ENCODE peak calls at places on chromosomes 1 and 21, in nine cellular contexts. L is HT1080; Z is MV-4-11; G is HTR-8/SVneo; Q is CD4-positive, alpha-beta T cell; H is choroid plexus epithelial cell; P is cerebellum; N is lower lobe of right lung; O is right cardiac atrium. U is an unnamed sample.

GRCh38 chr1:95604784-95605183 is 370.8 kb downstream of the RWDD3 start:
- DNase-seq in L (no peak), Z (no peak), G (no peak), Q (no peak), H (no peak), P (no peak), N (no peak), O (no peak), U (peak; percentile 37)

GRCh38 chr21:28781602-28782274 is 210.9 kb downstream of the LTN1 start:
- DNase-seq in L (peak; percentile 23), Z (peak; percentile 8), G (no peak), Q (no peak), H (peak; percentile 68), P (no peak), N (no peak), O (no peak), U (no peak)

GRCh38 chr21:32364801-32365200 is 28.0 kb downstream of the URB1 start:
- DNase-seq in L (no peak), Z (no peak), G (no peak), Q (no peak), H (peak; percentile 56), P (no peak), N (no peak), O (no peak), U (no peak)

GRCh38 chr1:83077411-83077810 is 921.5 kb downstream of the TTLL7 start:
- DNase-seq in L (no peak), Z (no peak), G (no peak), Q (no peak), H (no peak), P (no peak), N (no peak), O (no peak), U (no peak)

GRCh38 chr21:46248827-46249226 is 20.3 kb upstream of the LSS start:
- DNase-seq in L (no peak), Z (no peak), G (no peak), Q (no peak), H (no peak), P (no peak), N (no peak), O (no peak), U (no peak)

GRCh38 chr1:198102454-198102791 is 54.4 kb upstream of the NEK7 start:
- DNase-seq in L (no peak), Z (peak; percentile 74), G (no peak), Q (no peak), H (no peak), P (no peak), N (no peak), O (no peak), U (no peak)

GRCh38 chr1:57131701-57132394 is 166.0 kb upstream of the C8B start:
- DNase-seq in L (peak; percentile 40), Z (no peak), G (no peak), Q (no peak), H (peak; percentile 13), P (no peak), N (no peak), O (no peak), U (no peak)

GRCh38 chr1:94634977-94635416 is 93.4 kb upstream of the F3 start:
- DNase-seq in L (no peak), Z (peak; percentile 18), G (no peak), Q (no peak), H (peak; percentile 51), P (no peak), N (no peak), O (no peak), U (no peak)

GRCh38 chr21:36282568-36283230 is 37.3 kb upstream of the MORC3 start:
- DNase-seq in L (peak; percentile 57), Z (peak; percentile 74), G (no peak), Q (no peak), H (peak; percentile 17), P (no peak), N (no peak), O (no peak), U (no peak)

GRCh38 chr21:29403291-29403690 is 104.6 kb downstream of the BACH1 start:
- DNase-seq in L (no peak), Z (no peak), G (no peak), Q (no peak), H (peak; percentile 27), P (no peak), N (no peak), O (no peak), U (no peak)

GRCh38 chr1:224201336-224201735 is 18.3 kb downstream of the DEGS1 start:
- DNase-seq in L (no peak), Z (no peak), G (no peak), Q (no peak), H (no peak), P (no peak), N (no peak), O (no peak), U (no peak)

GRCh38 chr1:155859881-155860841 is 794 bp downstream of the SYT11 start:
- DNase-seq in L (peak; percentile 70), Z (peak; percentile 60), G (peak; percentile 66), Q (peak; percentile 38), H (peak; percentile 80), P (peak; percentile 84), N (peak; percentile 66), O (peak; percentile 95), U (peak; percentile 23)

GRCh38 chr1:185156321-185156853 is 366 bp downstream of the TRMT1L start:
- DNase-seq in L (no peak), Z (no peak), G (peak; percentile 9), Q (no peak), H (no peak), P (no peak), N (no peak), O (no peak), U (no peak)

GRCh38 chr1:52549267-52549666 is 3.6 kb downstream of the TUT4 start:
- DNase-seq in L (no peak), Z (no peak), G (no peak), Q (no peak), H (no peak), P (no peak), N (no peak), O (no peak), U (no peak)

GRCh38 chr1:91011726-91012125 is 10.1 kb downstream of the ZNF644 start:
- DNase-seq in L (no peak), Z (no peak), G (no peak), Q (no peak), H (peak; percentile 62), P (peak; percentile 37), N (no peak), O (no peak), U (no peak)

GRCh38 chr1:169031566-169032224 is 74.8 kb upstream of the ATP1B1 start:
- DNase-seq in L (no peak), Z (no peak), G (no peak), Q (no peak), H (peak; percentile 79), P (no peak), N (no peak), O (no peak), U (no peak)

U was measured in NCI-H1417 treated with DMSO at 0.1 percent for 48 hours.